ENCODE peak calls at places on chromosome 11, in ten cellular contexts. M is uterus; Y is M059J; O is astrocyte; I is NCI-H510A; X is Peyer's patch; P is effector CD8-positive, alpha-beta T cell; W is SHP77; S is activated B cell treated with CpG ODN at 0.5 μM for 24 hours; Q is effector memory CD4-positive, alpha-beta T cell. N is an unnamed sample.

GRCh38 chr11:77505956-77506355 is 32.1 kb upstream of the PAK1 start:
- DNase-seq in M (no peak), Y (no peak), O (no peak), I (no peak), X (no peak), P (no peak), W (no peak), S (no peak), Q (no peak), N (no peak)

GRCh38 chr11:130816941-130817607 is 99.2 kb downstream of the SNX19 start:
- DNase-seq in M (peak), Y (no peak), O (no peak), I (no peak), X (no peak), P (no peak), W (no peak), S (no peak), Q (no peak), N (no peak)

GRCh38 chr11:70109006-70109405 is 30.9 kb downstream of the ANO1 start:
- DNase-seq in M (peak), Y (no peak), O (peak), I (no peak), X (no peak), P (no peak), W (no peak), S (no peak), Q (no peak), N (peak)

GRCh38 chr11:65382804-65383368 is 440 bp upstream of the SLC25A45 start:
- DNase-seq in M (no peak), Y (no peak), O (no peak), I (peak), X (no peak), P (no peak), W (peak), S (no peak), Q (no peak), N (no peak)

GRCh38 chr11:111443032-111443431 is 64.0 kb upstream of the POU2AF1 start:
- DNase-seq in M (no peak), Y (no peak), O (no peak), I (no peak), X (no peak), P (no peak), W (no peak), S (no peak), Q (no peak), N (no peak)

GRCh38 chr11:64757549-64758329 is 2.0 kb downstream of the PYGM start:
- DNase-seq in M (no peak), Y (no peak), O (no peak), I (no peak), X (no peak), P (no peak), W (no peak), S (no peak), Q (no peak), N (peak)

GRCh38 chr11:1771700-1772099 is 8.0 kb upstream of the CTSD start:
- DNase-seq in M (peak), Y (peak), O (peak), I (no peak), X (peak), P (no peak), W (no peak), S (no peak), Q (no peak), N (no peak)

GRCh38 chr11:120011836-120012235 is 126.1 kb downstream of the TRIM29 start:
- DNase-seq in M (no peak), Y (no peak), O (no peak), I (no peak), X (no peak), P (no peak), W (no peak), S (no peak), Q (no peak), N (no peak)

GRCh38 chr11:1160231-1161101 is 2.7 kb downstream of the MUC5AC start:
- DNase-seq in M (no peak), Y (no peak), O (no peak), I (no peak), X (no peak), P (no peak), W (no peak), S (peak), Q (no peak), N (peak)

GRCh38 chr11:87675993-87676392 is 499.2 kb downstream of the RAB38 start:
- DNase-seq in M (no peak), Y (peak), O (no peak), I (no peak), X (no peak), P (no peak), W (no peak), S (no peak), Q (no peak), N (no peak)

GRCh38 chr11:65454311-65454695 is 31.7 kb downstream of the NEAT1 start:
- DNase-seq in M (no peak), Y (no peak), O (peak), I (no peak), X (no peak), P (no peak), W (no peak), S (no peak), Q (no peak), N (no peak)

GRCh38 chr11:24755260-24755839 is 258.5 kb downstream of the LUZP2 start:
- DNase-seq in M (no peak), Y (no peak), O (no peak), I (no peak), X (no peak), P (no peak), W (no peak), S (no peak), Q (no peak), N (no peak)

GRCh38 chr11:35367491-35367890 is 51.9 kb downstream of the SLC1A2 start:
- DNase-seq in M (peak), Y (peak), O (peak), I (no peak), X (no peak), P (no peak), W (no peak), S (no peak), Q (no peak), N (no peak)

GRCh38 chr11:3786781-3787428 is 10.4 kb downstream of the NUP98 start:
- DNase-seq in M (no peak), Y (peak), O (peak), I (no peak), X (no peak), P (no peak), W (no peak), S (no peak), Q (no peak), N (no peak)

GRCh38 chr11:20238712-20239111 is 78.4 kb upstream of the DBX1 start:
- DNase-seq in M (no peak), Y (peak), O (no peak), I (no peak), X (no peak), P (no peak), W (no peak), S (no peak), Q (no peak), N (no peak)

N was measured in right cardiac atrium.